ENCODE peak calls at places on chromosomes 6 and 20, in four cellular contexts. L is lower lobe of right lung; Q is activated CD4-positive, alpha-beta T cell treated with anti-CD3 and anti-CD28 coated beads for 4 hours; B is substantia nigra. S is an unnamed sample.

GRCh38 chr6:143400258-143401059 is 50.0 kb downstream of the ADAT2 start:
- DNase-seq in L (no peak), Q (no peak), B (no peak), S (no peak)

GRCh38 chr6:164887660-164888059 is 421.7 kb downstream of the C6orf118 start:
- DNase-seq in L (no peak), Q (no peak), B (no peak), S (no peak)

GRCh38 chr20:44284032-44284431 is 27.0 kb downstream of the FITM2 start:
- DNase-seq in L (no peak), Q (no peak), B (no peak), S (no peak)

GRCh38 chr6:115396112-115396906 is 664.4 kb downstream of the FRK start:
- DNase-seq in L (no peak), Q (no peak), B (no peak), S (no peak)

GRCh38 chr6:2102316-2102883 is 143.0 kb downstream of the GMDS start:
- DNase-seq in L (no peak), Q (no peak), B (no peak), S (no peak)

GRCh38 chr6:68077661-68078060 is 557.4 kb upstream of the ADGRB3 start:
- DNase-seq in L (no peak), Q (no peak), B (no peak), S (no peak)

GRCh38 chr6:16238658-16239089 is 287 bp downstream of the GMPR start:
- DNase-seq in L (no peak), Q (peak), B (no peak), S (no peak)

GRCh38 chr20:45508068-45508886 is 7.1 kb downstream of the SPINT3 start:
- DNase-seq in L (no peak), Q (no peak), B (no peak), S (no peak)

GRCh38 chr20:55216525-55217242 is 741.3 kb downstream of the DOK5 start:
- DNase-seq in L (no peak), Q (no peak), B (no peak), S (no peak)

GRCh38 chr20:23200413-23200812 is 114.3 kb upstream of the CD93 start:
- DNase-seq in L (no peak), Q (no peak), B (no peak), S (no peak)

GRCh38 chr20:62549029-62549428 is 73.2 kb upstream of the GATA5 start:
- DNase-seq in L (no peak), Q (no peak), B (no peak), S (no peak)

GRCh38 chr6:125742433-125743120 is 6.9 kb upstream of the HEY2 start:
- DNase-seq in L (no peak), Q (no peak), B (no peak), S (no peak)

GRCh38 chr6:27577922-27578321 is 105.0 kb upstream of the ZNF184 start:
- DNase-seq in L (no peak), Q (no peak), B (no peak), S (no peak)

GRCh38 chr6:1390071-1390804 is 862 bp downstream of the FOXF2 start:
- DNase-seq in L (no peak), Q (no peak), B (no peak), S (no peak)

GRCh38 chr20:46694484-46694883 is 5.2 kb upstream of the TP53RK start:
- DNase-seq in L (no peak), Q (no peak), B (no peak), S (peak)

S was measured in K562.